ENCODE peak calls at places on chromosomes 5 and 9, in eight cellular contexts. A is PC-3, M is GM23338, F is heart left ventricle, I is heart right ventricle, P is A549, W is stomach, G is adrenal gland. Y is an unnamed sample.
A peak's percentile ranks its signal among the peaks of the same experiment; 100 is the strongest.

GRCh38 chr9:25449503-25449902 is 228.7 kb downstream of the TUSC1 start:
- DNase-seq in M (no peak), G (no peak), A (peak; percentile 6), W (no peak), P (no peak), F (no peak), I (no peak), Y (peak; percentile 51)

GRCh38 chr5:109105631-109106267 is 304.0 kb downstream of the PJA2 start:
- DNase-seq in P (no peak), F (no peak), M (no peak), W (no peak), I (no peak), A (peak; percentile 60), G (no peak), Y (peak; percentile 54)

GRCh38 chr5:133732536-133732935 is 120.2 kb upstream of the FSTL4 start:
- DNase-seq in I (no peak), P (no peak), G (no peak), M (no peak), A (no peak), W (no peak), F (no peak), Y (no peak)

GRCh38 chr5:172931001-172931536 is 28.2 kb upstream of the RPL26L1 start:
- DNase-seq in W (no peak), M (no peak), P (peak; percentile 89), F (no peak), A (peak; percentile 90), G (peak; percentile 76), I (no peak), Y (peak; percentile 54)

GRCh38 chr9:99677281-99677680 is 144.4 kb upstream of the NR4A3 start:
- DNase-seq in W (no peak), F (no peak), G (no peak), P (no peak), A (peak; percentile 5), I (no peak), M (no peak), Y (no peak)

GRCh38 chr9:1460143-1460769 is 410.1 kb downstream of the DMRT2 start:
- DNase-seq in F (no peak), A (peak; percentile 47), G (no peak), P (peak; percentile 13), I (no peak), W (no peak), M (peak; percentile 76), Y (no peak)

GRCh38 chr9:26329974-26330373 is 562.6 kb downstream of the CAAP1 start:
- DNase-seq in A (no peak), W (no peak), F (no peak), P (no peak), G (no peak), I (no peak), M (no peak), Y (no peak)

GRCh38 chr9:90801507-90802289 is at the start of gene SYK:
- DNase-seq in F (peak; percentile 77), P (no peak), A (peak; percentile 60), I (peak; percentile 55), M (peak; percentile 80), W (peak; percentile 79), G (peak; percentile 38), Y (peak; percentile 26)

GRCh38 chr9:134593286-134593685 is 48.3 kb upstream of the COL5A1 start:
- DNase-seq in P (no peak), A (no peak), G (no peak), I (no peak), W (no peak), M (no peak), F (no peak), Y (no peak)

GRCh38 chr9:109745335-109746283 is 34.4 kb upstream of the PALM2AKAP2 start:
- DNase-seq in G (no peak), P (no peak), A (peak; percentile 40), F (peak; percentile 74), W (no peak), M (peak; percentile 18), I (peak; percentile 59), Y (no peak)

GRCh38 chr9:94925751-94926456 is 199.4 kb downstream of the AOPEP start:
- DNase-seq in A (no peak), P (peak; percentile 48), F (no peak), G (no peak), W (no peak), M (no peak), I (no peak), Y (peak; percentile 38)

GRCh38 chr5:98775962-98776687 is 2.7 kb downstream of the RGMB start:
- DNase-seq in I (no peak), G (no peak), P (no peak), A (peak; percentile 83), F (no peak), M (no peak), W (no peak), Y (no peak)

GRCh38 chr5:21070871-21071270 is 1082.9 kb upstream of the CDH18 start:
- DNase-seq in F (no peak), I (no peak), M (peak; percentile 24), P (no peak), A (no peak), W (no peak), G (no peak), Y (no peak)

GRCh38 chr9:81574399-81574798 is 114.9 kb downstream of the TLE1 start:
- DNase-seq in P (no peak), I (no peak), A (peak; percentile 28), G (no peak), F (no peak), M (no peak), W (no peak), Y (no peak)

GRCh38 chr9:106784076-106784475 is 78.9 kb upstream of the ZNF462 start:
- DNase-seq in P (no peak), F (no peak), M (no peak), G (no peak), W (no peak), A (no peak), I (no peak), Y (no peak)

GRCh38 chr5:139760066-139761056 is 35.2 kb upstream of the PSD2 start:
- DNase-seq in A (peak; percentile 19), W (no peak), G (peak; percentile 68), P (no peak), M (no peak), F (no peak), I (no peak), Y (peak; percentile 34)

GRCh38 chr9:89226076-89226475 is 47.5 kb upstream of the SHC3 start:
- DNase-seq in G (no peak), A (no peak), I (no peak), M (peak; percentile 83), P (no peak), W (no peak), F (no peak), Y (no peak)

GRCh38 chr9:128554155-128554862 is 1.9 kb downstream of the SPTAN1 start:
- DNase-seq in P (peak; percentile 72), A (peak; percentile 81), G (peak; percentile 71), F (peak; percentile 80), I (peak; percentile 20), W (peak; percentile 37), M (peak; percentile 88), Y (peak; percentile 66)

GRCh38 chr9:136089697-136090045 is 5.4 kb downstream of the NACC2 start:
- DNase-seq in G (no peak), M (no peak), P (no peak), W (no peak), F (no peak), I (no peak), A (peak; percentile 35), Y (no peak)

GRCh38 chr5:58459276-58459859 is 518 bp downstream of the PLK2 start:
- DNase-seq in P (peak; percentile 47), M (peak; percentile 68), W (peak; percentile 34), G (peak; percentile 28), F (peak; percentile 51), I (peak; percentile 42), A (no peak), Y (no peak)

GRCh38 chr5:84274585-84275468 is 109.9 kb downstream of the EDIL3 start:
- DNase-seq in G (peak; percentile 54), A (peak; percentile 60), M (peak; percentile 79), I (peak; percentile 12), W (peak; percentile 26), P (peak; percentile 38), F (no peak), Y (peak; percentile 12)

DNA sequence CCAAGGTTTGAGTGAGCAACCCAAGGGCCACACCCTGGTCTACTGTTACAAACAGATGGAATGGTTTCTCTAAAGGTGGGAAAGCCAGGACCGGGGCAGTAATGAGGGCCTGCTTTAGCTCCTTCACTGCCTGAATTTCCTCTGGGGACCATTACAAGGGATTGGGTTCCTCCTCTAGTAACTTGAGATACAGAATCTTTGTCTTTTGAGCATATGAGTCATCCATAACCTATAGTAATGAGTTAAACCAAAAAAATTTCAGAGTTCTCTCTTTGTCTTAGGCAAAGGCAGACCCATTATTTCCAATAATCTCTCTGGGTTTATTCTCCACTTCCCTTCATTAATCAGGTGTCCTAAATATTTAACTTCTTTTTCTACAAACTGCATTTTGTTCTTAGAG is 618.8 kb downstream of the HINT1 start:
- DNase-seq in P (no peak), G (no peak), I (no peak), A (peak; percentile 66), M (no peak), W (no peak), F (no peak), Y (no peak)
- H3K4me1 ChIP-seq in P (peaks cover 29% of the 10 kb centered on the region), G (no peaks in the 10 kb centered on the region), I (no peaks in the 10 kb centered on the region), A (peaks cover 65% of the 10 kb centered on the region), M (no peaks in the 10 kb centered on the region), W (no peaks in the 10 kb centered on the region), F (peaks cover 7% of the 10 kb centered on the region), Y (peaks cover 35% of the 10 kb centered on the region)

DNA sequence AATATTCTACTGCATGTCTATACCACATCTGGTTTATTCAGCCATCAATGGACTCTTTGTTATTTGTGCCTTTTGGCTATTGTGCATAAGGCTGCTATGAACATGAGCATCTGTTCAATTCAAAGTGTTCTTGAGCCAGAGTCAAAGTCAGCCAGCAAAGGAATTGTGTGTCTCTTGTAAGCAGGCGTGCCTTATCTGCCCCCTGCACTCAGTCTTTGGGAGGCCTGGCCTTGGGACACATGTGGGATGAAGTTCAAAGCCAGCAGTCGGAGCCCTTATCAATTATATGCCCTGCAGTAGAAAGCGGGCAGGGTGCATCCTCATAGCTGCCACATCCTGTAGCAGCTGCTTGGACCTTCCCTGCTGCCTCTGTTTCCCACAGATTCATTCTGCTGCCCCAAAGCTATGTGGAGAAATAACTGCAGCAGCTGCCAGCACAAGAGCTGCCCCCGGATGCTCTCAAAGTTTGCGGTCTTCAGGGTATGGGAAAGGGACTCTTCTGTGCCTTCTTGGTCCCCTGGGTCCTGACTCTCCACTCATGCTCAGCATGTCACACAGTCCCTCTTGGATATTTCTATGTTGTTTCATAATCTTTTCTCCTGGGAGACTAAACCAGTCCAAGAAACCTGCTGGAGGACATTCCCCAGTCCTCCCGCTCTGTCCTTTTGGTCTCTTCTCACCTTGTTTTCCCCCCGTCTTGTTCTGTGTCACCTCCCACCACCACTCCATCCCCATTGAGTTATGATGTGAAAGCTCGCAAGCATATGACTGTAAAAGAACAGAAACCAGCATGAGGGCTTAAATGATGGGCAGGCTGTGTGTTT is 35.9 kb downstream of the STOM start:
- DNase-seq in W (no peak), G (no peak), M (no peak), F (no peak), I (no peak), P (no peak), A (no peak), Y (no peak)
- TF ChIP-seq CTCF in W (no peak), G (no peak), M (no peak), F (no peak), I (peak; percentile 5), P (no peak), A (no peak), Y (no peak)

GRCh38 chr5:160467555-160468418 is 46.1 kb downstream of the PTTG1 start:
- DNase-seq in W (peak; percentile 89), A (peak; percentile 81), M (peak; percentile 71), G (peak; percentile 43), F (peak; percentile 81), I (peak; percentile 72), P (peak; percentile 18), Y (peak; percentile 18)
- H3K4me1 ChIP-seq in W (peaks cover 29% of the 10 kb centered on the region), A (peaks cover 68% of the 10 kb centered on the region), M (peaks cover 16% of the 10 kb centered on the region), G (no peaks in the 10 kb centered on the region), F (peaks cover 63% of the 10 kb centered on the region), I (peaks cover 3% of the 10 kb centered on the region), P (peaks cover 17% of the 10 kb centered on the region), Y (peaks cover 3% of the 10 kb centered on the region)

GRCh38 chr5:61675015-61675692 is 343.1 kb downstream of the ZSWIM6 start:
- DNase-seq in I (no peak), F (no peak), M (peak; percentile 41), P (peak; percentile 9), A (peak; percentile 8), W (no peak), G (no peak), Y (no peak)
- TF ChIP-seq CTCF in I (no peak), F (no peak), M (peak; percentile 36), P (no peak), A (no peak), W (no peak), G (no peak), Y (peak; percentile 35)